ENCODE peak calls at places on chromosome 20, in five cellular contexts. S, N, G, E and H are unnamed samples.
A peak's percentile ranks its signal among the peaks of the same experiment; 100 is the strongest.

GRCh38 chr20:51221791-51222408 is 199.0 kb upstream of the KCNG1 start:
- DNase-seq in E (no peak), N (no peak), G (peak; percentile 33), S (peak; percentile 62), H (no peak)

GRCh38 chr20:41440882-41441281 is 74.3 kb upstream of the EMILIN3 start:
- DNase-seq in S (no peak), G (no peak), N (no peak), E (no peak), H (no peak)

GRCh38 chr20:41175727-41176330 is 38.5 kb downstream of the PLCG1 start:
- DNase-seq in E (no peak), S (no peak), G (no peak), N (no peak), H (no peak)

GRCh38 chr20:49610701-49611538 is 43.0 kb upstream of the PTGIS start:
- DNase-seq in E (peak; percentile 91), S (no peak), G (peak; percentile 92), N (peak; percentile 87), H (peak; percentile 69)

GRCh38 chr20:49989234-49990065 is 6.7 kb downstream of the SNAI1 start:
- DNase-seq in S (no peak), G (no peak), N (no peak), E (no peak), H (no peak)

GRCh38 chr20:36676701-36677421 is 30.9 kb upstream of the SLA2 start:
- DNase-seq in N (peak; percentile 4), G (no peak), E (no peak), S (no peak), H (no peak)

GRCh38 chr20:62366370-62367135 is 559 bp downstream of the LAMA5 start:
- DNase-seq in E (no peak), N (peak; percentile 62), G (no peak), S (no peak), H (no peak)

GRCh38 chr20:34871320-34871926 is 1.2 kb downstream of the GGT7 start:
- DNase-seq in N (no peak), S (peak; percentile 14), E (no peak), G (no peak), H (no peak)

GRCh38 chr20:61748376-61748775 is 317.3 kb downstream of the TAF4 start:
- DNase-seq in N (no peak), S (peak; percentile 5), E (no peak), G (no peak), H (no peak)

GRCh38 chr20:34977365-34978091 is 21.9 kb downstream of the MYH7B start:
- DNase-seq in E (no peak), G (peak; percentile 22), S (no peak), N (no peak), H (no peak)

GRCh38 chr20:16654858-16655257 is 75.0 kb upstream of the SNRPB2 start:
- DNase-seq in G (no peak), N (no peak), E (no peak), S (no peak), H (no peak)

GRCh38 chr20:2293971-2294370 is 1.8 kb upstream of the TGM3 start:
- DNase-seq in G (no peak), S (no peak), N (no peak), E (no peak), H (no peak)

GRCh38 chr20:9971746-9972145 is 63.0 kb upstream of the ANKEF1 start:
- DNase-seq in S (peak; percentile 82), G (no peak), E (no peak), N (no peak), H (no peak)

GRCh38 chr20:40525356-40525755 is 163.7 kb downstream of the MAFB start:
- DNase-seq in N (no peak), S (no peak), E (no peak), G (no peak), H (no peak)

GRCh38 chr20:6611911-6612614 is 155.4 kb upstream of the BMP2 start:
- DNase-seq in N (no peak), S (peak; percentile 86), G (no peak), E (no peak), H (no peak)

GRCh38 chr20:63027425-63028389 is 20.9 kb upstream of the BHLHE23 start:
- DNase-seq in G (peak; percentile 17), E (peak; percentile 61), S (no peak), N (peak; percentile 25), H (no peak)

GRCh38 chr20:1392693-1393506 is at the start of gene FKBP1A:
- DNase-seq in E (peak; percentile 95), N (peak; percentile 99), S (peak; percentile 74), G (peak; percentile 96), H (no peak)

GRCh38 chr20:9838378-9839295 is at the start of gene PAK5:
- DNase-seq in N (no peak), G (no peak), E (no peak), S (peak; percentile 26), H (no peak)

DNA sequence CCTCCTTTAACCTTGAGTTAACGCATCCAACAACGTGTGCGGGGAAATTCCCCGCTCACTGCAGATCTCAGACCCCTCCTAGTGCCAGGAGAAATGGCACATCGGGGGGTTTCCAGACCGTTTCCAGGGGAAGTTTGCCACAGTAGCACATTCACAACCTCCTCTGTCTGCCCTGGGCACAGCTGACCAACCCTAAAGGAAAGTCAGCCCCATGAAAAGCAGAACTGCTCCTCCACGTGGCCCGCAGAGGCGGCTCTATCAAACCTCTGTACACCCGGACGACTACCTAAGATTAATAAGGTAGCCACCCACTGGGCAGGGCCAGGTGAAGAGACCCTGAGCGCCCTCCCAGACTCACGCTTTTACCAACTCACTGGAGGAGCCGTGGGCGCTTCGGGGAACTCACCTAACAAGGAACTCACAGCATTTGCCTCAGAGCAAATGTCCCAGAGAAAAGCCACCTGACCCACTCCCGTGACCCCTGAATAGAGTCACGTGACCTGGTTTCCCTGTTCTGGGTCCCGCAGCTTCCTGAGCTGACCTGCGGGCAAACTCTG is 93.1 kb downstream of the PRND start:
- DNase-seq in N (peak; percentile 93), S (no peak), E (peak; percentile 92), G (peak; percentile 53), H (no peak)
- TF ChIP-seq CTCF in N (peak; percentile 17), S (no peak), E (no peak), G (no peak), H (no peak)

DNA sequence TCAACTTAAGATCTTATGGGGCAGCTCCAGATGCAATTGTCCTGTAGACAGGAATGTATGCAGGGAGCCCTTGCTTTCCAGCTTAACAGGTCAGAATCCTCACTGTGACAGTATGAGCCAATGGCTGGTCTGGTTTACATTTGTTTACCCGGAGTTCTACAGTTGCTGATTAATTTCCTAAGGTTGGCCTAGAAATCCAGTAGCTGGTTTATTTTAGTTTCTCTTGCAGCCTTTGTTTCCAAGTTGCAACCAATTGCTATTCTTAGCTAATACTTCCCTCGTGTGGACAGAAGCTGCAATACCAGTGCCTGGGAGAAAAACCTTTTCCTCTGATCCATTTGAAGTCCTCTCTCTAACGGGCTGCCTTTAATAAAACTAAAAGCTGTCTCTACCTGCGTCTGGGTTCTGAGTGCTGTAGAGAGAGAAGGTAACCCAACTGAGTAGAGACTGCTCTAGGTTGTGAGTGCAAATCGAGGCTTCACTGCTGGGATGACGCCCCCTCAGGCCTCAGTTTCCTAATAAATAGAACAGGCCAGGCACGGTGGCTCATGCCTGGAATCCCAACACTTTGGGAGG is 45.9 kb downstream of the ZNF217 start:
- DNase-seq in G (no peak), N (peak; percentile 37), E (peak; percentile 64), S (peak; percentile 58), H (no peak)
- TF ChIP-seq CTCF in G (peak; percentile 55), N (peak; percentile 31), E (peak; percentile 58), S (peak; percentile 72), H (peak; percentile 49)

GRCh38 chr20:31908016-31908415 is 37.6 kb downstream of the TTLL9 start:
- DNase-seq in G (no peak), S (no peak), N (no peak), E (no peak), H (no peak)

GRCh38 chr20:31901615-31902014 is 31.2 kb downstream of the TTLL9 start:
- DNase-seq in S (no peak), N (no peak), G (no peak), E (no peak), H (no peak)

GRCh38 chr20:31906001-31906400 is 35.6 kb downstream of the TTLL9 start:
- DNase-seq in E (no peak), G (no peak), S (no peak), N (no peak), H (no peak)

GRCh38 chr20:31907046-31907445 is 36.6 kb downstream of the TTLL9 start:
- DNase-seq in E (no peak), N (no peak), S (no peak), G (no peak), H (no peak)

GRCh38 chr20:31903630-31904386 is 33.4 kb downstream of the TTLL9 start:
- DNase-seq in S (no peak), N (no peak), E (no peak), G (no peak), H (no peak)
- TF ChIP-seq CTCF in S (no peak), N (no peak), E (no peak), G (no peak), H (no peak)

GRCh38 chr20:45117581-45117980 is 2.6 kb upstream of the WFDC5 start:
- DNase-seq in S (no peak), E (no peak), N (no peak), G (no peak), H (no peak)

GRCh38 chr20:45113865-45114264 is 1.1 kb downstream of the WFDC5 start:
- DNase-seq in S (no peak), E (no peak), G (no peak), N (no peak), H (no peak)

GRCh38 chr20:45114465-45115385 is at the start of gene WFDC5:
- DNase-seq in S (peak; percentile 95), E (no peak), G (no peak), N (no peak), H (no peak)

GRCh38 chr20:45115386-45115774 is 406 bp upstream of the WFDC5 start:
- DNase-seq in S (no peak), N (no peak), E (no peak), G (no peak), H (no peak)

GRCh38 chr20:45115829-45116228 is 855 bp upstream of the WFDC5 start:
- DNase-seq in G (no peak), N (no peak), E (no peak), S (no peak), H (no peak)
- TF ChIP-seq CTCF in G (no peak), N (no peak), E (no peak), S (no peak), H (no peak)

GRCh38 chr20:33401042-33401921 is at the start of gene CDK5RAP1:
- DNase-seq in G (peak; percentile 87), S (peak; percentile 77), N (peak; percentile 89), E (peak; percentile 95), H (peak; percentile 66)
- TF ChIP-seq CTCF in G (no peak), S (no peak), N (no peak), E (no peak), H (no peak)

DNA sequence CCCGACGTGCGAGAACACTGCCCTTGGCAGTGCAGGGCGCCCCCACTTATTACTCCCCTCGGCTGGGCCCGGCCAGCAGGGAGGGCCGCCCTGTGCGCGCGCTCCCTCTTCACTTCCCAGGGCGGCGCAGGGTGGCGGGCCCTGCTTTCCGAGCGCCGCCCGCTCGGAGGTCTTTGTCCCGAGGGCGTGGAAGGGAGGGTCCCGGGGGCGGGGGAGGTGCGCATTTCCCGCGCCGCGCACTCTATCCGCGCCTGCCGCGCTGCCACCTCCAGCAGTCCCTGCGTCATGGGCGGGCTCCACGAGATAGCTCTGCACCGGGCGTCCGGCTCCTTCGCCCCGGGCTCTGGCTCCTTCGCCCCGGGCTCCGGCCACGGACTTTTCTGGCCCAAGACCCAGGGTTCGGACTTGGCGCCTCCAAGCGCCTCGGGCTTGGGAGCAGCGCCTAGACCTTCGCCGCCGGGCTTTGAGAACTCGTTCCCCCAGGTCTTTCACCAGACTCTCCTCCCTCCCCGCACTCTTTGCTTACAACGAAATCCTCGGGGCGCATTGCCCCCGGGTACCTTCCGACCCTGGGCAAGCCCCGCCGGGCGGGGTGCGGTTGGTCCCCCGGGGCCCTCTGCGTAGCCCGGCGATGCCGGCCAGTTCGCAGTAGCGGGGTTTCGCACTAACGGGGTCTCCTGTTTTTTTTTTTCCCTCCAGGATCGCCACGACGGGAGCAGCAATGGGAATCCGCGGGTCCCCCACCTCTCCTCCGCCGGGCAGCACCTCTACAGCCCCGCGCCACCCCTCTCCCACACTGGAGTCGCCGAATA is 1.6 kb downstream of the TFAP2C start:
- DNase-seq in E (no peak), N (no peak), G (peak; percentile 30), S (no peak), H (no peak)
- TF ChIP-seq CTCF in E (no peak), N (no peak), G (no peak), S (no peak), H (no peak)